ENCODE peak calls at places on chromosomes 2 and 18, in five cellular contexts. One of them, this sample, is unnamed.
A peak's percentile ranks its signal among the peaks of the same experiment; 100 is the strongest.

GRCh38 chr2:173676647-173677046 is 288.5 kb downstream of the SP3 start:
- DNase-seq in B cell: no peak
- DNase-seq in thoracic aorta: no peak
- DNase-seq in RWPE1: no peak
- DNase-seq in GM13977: no peak
- DNase-seq in this sample: no peak

GRCh38 chr18:79755496-79756142 is 42.1 kb upstream of the KCNG2 start:
- DNase-seq in B cell: no peak
- DNase-seq in thoracic aorta: no peak
- DNase-seq in RWPE1: no peak
- DNase-seq in GM13977: no peak
- DNase-seq in this sample: no peak

GRCh38 chr2:173199303-173199702 is 123.7 kb downstream of the MAP3K20 start:
- DNase-seq in B cell: no peak
- DNase-seq in thoracic aorta: no peak
- DNase-seq in RWPE1: no peak
- DNase-seq in GM13977: no peak
- DNase-seq in this sample: no peak

GRCh38 chr18:37252854-37253396 is 312.7 kb downstream of the CELF4 start:
- DNase-seq in B cell: no peak
- DNase-seq in thoracic aorta: no peak
- DNase-seq in RWPE1: no peak
- DNase-seq in GM13977: no peak
- DNase-seq in this sample: no peak

GRCh38 chr18:48052845-48053244 is 122.4 kb upstream of the SMAD2 start:
- DNase-seq in B cell: no peak
- DNase-seq in thoracic aorta: no peak
- DNase-seq in RWPE1: no peak
- DNase-seq in GM13977: no peak
- DNase-seq in this sample: no peak

GRCh38 chr2:173214213-173214612 is 138.6 kb downstream of the MAP3K20 start:
- DNase-seq in B cell: no peak
- DNase-seq in thoracic aorta: no peak
- DNase-seq in RWPE1: peak; percentile 85
- DNase-seq in GM13977: no peak
- DNase-seq in this sample: no peak

GRCh38 chr18:73153271-73153670 is 285.5 kb upstream of the NETO1 start:
- DNase-seq in B cell: no peak
- DNase-seq in thoracic aorta: no peak
- DNase-seq in RWPE1: peak; percentile 18
- DNase-seq in GM13977: no peak
- DNase-seq in this sample: no peak

GRCh38 chr2:182522930-182523541 is 96.2 kb upstream of the PDE1A start:
- DNase-seq in B cell: no peak
- DNase-seq in thoracic aorta: no peak
- DNase-seq in RWPE1: no peak
- DNase-seq in GM13977: no peak
- DNase-seq in this sample: no peak

GRCh38 chr2:173305303-173305702 is 49.4 kb upstream of the CDCA7 start:
- DNase-seq in B cell: no peak
- DNase-seq in thoracic aorta: no peak
- DNase-seq in RWPE1: no peak
- DNase-seq in GM13977: no peak
- DNase-seq in this sample: no peak

GRCh38 chr2:145690183-145690582 is 1170.3 kb upstream of the ZEB2 start:
- DNase-seq in B cell: no peak
- DNase-seq in thoracic aorta: no peak
- DNase-seq in RWPE1: no peak
- DNase-seq in GM13977: no peak
- DNase-seq in this sample: no peak

GRCh38 chr2:240402566-240403295 is 32.7 kb upstream of the GPC1 start:
- DNase-seq in B cell: no peak
- DNase-seq in thoracic aorta: no peak
- DNase-seq in RWPE1: no peak
- DNase-seq in GM13977: no peak
- DNase-seq in this sample: no peak

GRCh38 chr2:219949053-219949452 is 321.6 kb downstream of the SLC4A3 start:
- DNase-seq in B cell: no peak
- DNase-seq in thoracic aorta: no peak
- DNase-seq in RWPE1: no peak
- DNase-seq in GM13977: no peak
- DNase-seq in this sample: no peak

GRCh38 chr2:180787330-180787729 is 193.1 kb upstream of the UBE2E3 start:
- DNase-seq in B cell: no peak
- DNase-seq in thoracic aorta: no peak
- DNase-seq in RWPE1: no peak
- DNase-seq in GM13977: no peak
- DNase-seq in this sample: peak; percentile 27

GRCh38 chr2:11851881-11852280 is 105.4 kb downstream of the LPIN1 start:
- DNase-seq in B cell: no peak
- DNase-seq in thoracic aorta: no peak
- DNase-seq in RWPE1: peak; percentile 12
- DNase-seq in GM13977: no peak
- DNase-seq in this sample: no peak

GRCh38 chr2:200003444-200003843 is 48.1 kb downstream of the MAIP1 start:
- DNase-seq in B cell: no peak
- DNase-seq in thoracic aorta: no peak
- DNase-seq in RWPE1: no peak
- DNase-seq in GM13977: no peak
- DNase-seq in this sample: no peak

GRCh38 chr2:181798022-181798421 is 93.5 kb upstream of the ITPRID2 start:
- DNase-seq in B cell: no peak
- DNase-seq in thoracic aorta: no peak
- DNase-seq in RWPE1: no peak
- DNase-seq in GM13977: no peak
- DNase-seq in this sample: no peak

GRCh38 chr2:29817846-29818680 is 103.3 kb downstream of the ALK start:
- DNase-seq in B cell: no peak
- DNase-seq in thoracic aorta: no peak
- DNase-seq in RWPE1: no peak
- DNase-seq in GM13977: no peak
- DNase-seq in this sample: no peak

GRCh38 chr2:20575414-20575813 is 75.5 kb downstream of the HS1BP3 start:
- DNase-seq in B cell: no peak
- DNase-seq in thoracic aorta: no peak
- DNase-seq in RWPE1: no peak
- DNase-seq in GM13977: no peak
- DNase-seq in this sample: no peak

GRCh38 chr2:138514173-138514572 is 12.6 kb downstream of the SPOPL start:
- DNase-seq in B cell: no peak
- DNase-seq in thoracic aorta: no peak
- DNase-seq in RWPE1: no peak
- DNase-seq in GM13977: no peak
- DNase-seq in this sample: no peak

GRCh38 chr2:45990131-45990530 is 307.1 kb upstream of the EPAS1 start:
- DNase-seq in B cell: no peak
- DNase-seq in thoracic aorta: no peak
- DNase-seq in RWPE1: no peak
- DNase-seq in GM13977: no peak
- DNase-seq in this sample: no peak

GRCh38 chr18:63828120-63828519 is 52.9 kb downstream of the SERPINB7 start:
- DNase-seq in B cell: no peak
- DNase-seq in thoracic aorta: no peak
- DNase-seq in RWPE1: no peak
- DNase-seq in GM13977: no peak
- DNase-seq in this sample: no peak

GRCh38 chr2:36376319-36376765 is 20.8 kb downstream of the CRIM1 start:
- DNase-seq in B cell: no peak
- DNase-seq in thoracic aorta: peak; percentile 47
- DNase-seq in RWPE1: no peak
- DNase-seq in GM13977: no peak
- DNase-seq in this sample: no peak

GRCh38 chr2:90077948-90078347 is 1386.5 kb downstream of the RPIA start:
- DNase-seq in B cell: no peak
- DNase-seq in thoracic aorta: no peak
- DNase-seq in RWPE1: no peak
- DNase-seq in GM13977: no peak
- DNase-seq in this sample: no peak

GRCh38 chr2:166960702-166961101 is 72.4 kb downstream of the XIRP2 start:
- DNase-seq in B cell: no peak
- DNase-seq in thoracic aorta: no peak
- DNase-seq in RWPE1: no peak
- DNase-seq in GM13977: no peak
- DNase-seq in this sample: no peak

GRCh38 chr2:134167015-134167414 is 86.9 kb upstream of the MGAT5 start:
- DNase-seq in B cell: no peak
- DNase-seq in thoracic aorta: no peak
- DNase-seq in RWPE1: peak; percentile 49
- DNase-seq in GM13977: no peak
- DNase-seq in this sample: no peak

GRCh38 chr18:49898421-49898820 is 85.1 kb upstream of the ACAA2 start:
- DNase-seq in B cell: no peak
- DNase-seq in thoracic aorta: no peak
- DNase-seq in RWPE1: peak; percentile 14
- DNase-seq in GM13977: peak; percentile 43
- DNase-seq in this sample: no peak

GRCh38 chr2:88669371-88670214 is 21.9 kb upstream of the RPIA start:
- DNase-seq in B cell: peak; percentile 50
- DNase-seq in thoracic aorta: no peak
- DNase-seq in RWPE1: peak; percentile 78
- DNase-seq in GM13977: peak; percentile 60
- DNase-seq in this sample: no peak

GRCh38 chr18:28176674-28176932 is 327 bp downstream of the CDH2 start:
- DNase-seq in B cell: peak; percentile 37
- DNase-seq in thoracic aorta: no peak
- DNase-seq in RWPE1: no peak
- DNase-seq in GM13977: no peak
- DNase-seq in this sample: no peak

GRCh38 chr18:9913151-9913525 is 678 bp upstream of the VAPA start:
- DNase-seq in B cell: no peak
- DNase-seq in thoracic aorta: no peak
- DNase-seq in RWPE1: no peak
- DNase-seq in GM13977: no peak
- DNase-seq in this sample: no peak

GRCh38 chr18:9914334-9914583 is 443 bp downstream of the VAPA start:
- DNase-seq in B cell: peak; percentile 82
- DNase-seq in thoracic aorta: no peak
- DNase-seq in RWPE1: no peak
- DNase-seq in GM13977: peak; percentile 77
- DNase-seq in this sample: no peak

GRCh38 chr18:9915291-9916066 is 1.7 kb downstream of the VAPA start:
- DNase-seq in B cell: no peak
- DNase-seq in thoracic aorta: no peak
- DNase-seq in RWPE1: no peak
- DNase-seq in GM13977: no peak
- DNase-seq in this sample: no peak

GRCh38 chr18:9914584-9915290 is 921 bp downstream of the VAPA start:
- DNase-seq in B cell: peak; percentile 54
- DNase-seq in thoracic aorta: peak; percentile 49
- DNase-seq in RWPE1: peak; percentile 74
- DNase-seq in GM13977: peak; percentile 35
- DNase-seq in this sample: peak; percentile 31

GRCh38 chr18:9913526-9914333 is at the start of gene VAPA:
- DNase-seq in B cell: peak; percentile 98
- DNase-seq in thoracic aorta: peak; percentile 85
- DNase-seq in RWPE1: peak; percentile 96
- DNase-seq in GM13977: peak; percentile 97
- DNase-seq in this sample: peak; percentile 89
- TF ChIP-seq CTCF in B cell: no peak
- TF ChIP-seq CTCF in thoracic aorta: no peak
- TF ChIP-seq CTCF in RWPE1: no peak
- TF ChIP-seq CTCF in GM13977: no peak
- TF ChIP-seq CTCF in this sample: no peak

GRCh38 chr2:73035899-73036778 is 35.4 kb downstream of the SFXN5 start:
- DNase-seq in B cell: no peak
- DNase-seq in thoracic aorta: no peak
- DNase-seq in RWPE1: no peak
- DNase-seq in GM13977: no peak
- DNase-seq in this sample: no peak
- TF ChIP-seq CTCF in B cell: no peak
- TF ChIP-seq CTCF in thoracic aorta: no peak
- TF ChIP-seq CTCF in RWPE1: no peak
- TF ChIP-seq CTCF in GM13977: no peak
- TF ChIP-seq CTCF in this sample: no peak

GRCh38 chr2:43343573-43344304 is 117.3 kb upstream of the ZFP36L2 start:
- DNase-seq in B cell: no peak
- DNase-seq in thoracic aorta: peak; percentile 65
- DNase-seq in RWPE1: no peak
- DNase-seq in GM13977: no peak
- DNase-seq in this sample: peak; percentile 67

GRCh38 chr2:43340945-43341356 is 114.5 kb upstream of the ZFP36L2 start:
- DNase-seq in B cell: no peak
- DNase-seq in thoracic aorta: no peak
- DNase-seq in RWPE1: peak; percentile 62
- DNase-seq in GM13977: no peak
- DNase-seq in this sample: no peak

GRCh38 chr2:43340066-43340465 is 113.7 kb upstream of the ZFP36L2 start:
- DNase-seq in B cell: no peak
- DNase-seq in thoracic aorta: no peak
- DNase-seq in RWPE1: no peak
- DNase-seq in GM13977: no peak
- DNase-seq in this sample: no peak

GRCh38 chr2:43344911-43345373 is 118.5 kb upstream of the ZFP36L2 start:
- DNase-seq in B cell: no peak
- DNase-seq in thoracic aorta: no peak
- DNase-seq in RWPE1: no peak
- DNase-seq in GM13977: no peak
- DNase-seq in this sample: no peak

GRCh38 chr2:43341959-43342757 is 115.8 kb upstream of the ZFP36L2 start:
- DNase-seq in B cell: no peak
- DNase-seq in thoracic aorta: no peak
- DNase-seq in RWPE1: no peak
- DNase-seq in GM13977: no peak
- DNase-seq in this sample: no peak
- TF ChIP-seq CTCF in B cell: no peak
- TF ChIP-seq CTCF in thoracic aorta: no peak
- TF ChIP-seq CTCF in RWPE1: no peak
- TF ChIP-seq CTCF in GM13977: no peak
- TF ChIP-seq CTCF in this sample: no peak

GRCh38 chr2:105782123-105782522 is 37.4 kb downstream of the NCK2 start:
- DNase-seq in B cell: no peak
- DNase-seq in thoracic aorta: no peak
- DNase-seq in RWPE1: no peak
- DNase-seq in GM13977: no peak
- DNase-seq in this sample: no peak
- TF ChIP-seq CTCF in B cell: no peak
- TF ChIP-seq CTCF in thoracic aorta: no peak
- TF ChIP-seq CTCF in RWPE1: no peak
- TF ChIP-seq CTCF in GM13977: peak; percentile 37
- TF ChIP-seq CTCF in this sample: no peak

DNA sequence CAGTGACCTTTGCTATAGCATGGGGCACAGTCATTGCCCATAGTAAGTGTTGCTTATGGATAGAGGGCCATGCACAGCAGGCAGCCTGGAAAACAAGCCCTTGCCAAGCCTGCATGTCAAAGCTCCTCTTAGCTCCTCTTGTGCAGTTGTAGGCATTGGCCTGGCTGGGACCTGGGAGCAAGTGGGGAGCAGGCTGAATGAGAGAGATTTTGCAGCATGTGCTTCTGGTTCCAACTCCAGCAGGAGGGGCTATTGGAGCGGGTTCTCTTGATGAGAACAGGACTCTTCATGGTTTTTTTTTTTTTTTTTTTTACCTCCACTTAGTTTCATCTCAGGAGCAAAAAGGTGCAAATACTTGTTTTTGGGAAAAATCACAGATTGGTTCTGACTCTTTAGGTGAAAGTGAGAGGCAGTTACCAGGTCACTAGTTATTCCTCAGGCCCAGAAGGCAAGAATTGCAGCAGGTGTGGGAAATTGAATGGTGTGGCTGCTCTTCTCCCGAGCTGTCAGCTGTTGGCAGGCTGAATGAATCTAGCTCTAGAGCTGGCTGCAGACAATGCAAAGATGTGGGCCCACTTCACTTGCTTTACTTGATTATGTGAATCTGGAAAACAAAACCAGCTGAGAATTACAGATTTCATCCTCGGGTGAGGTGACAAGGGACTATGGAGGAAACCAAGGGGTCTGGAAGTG is 95.9 kb downstream of the MAP4K4 start:
- DNase-seq in B cell: no peak
- DNase-seq in thoracic aorta: no peak
- DNase-seq in RWPE1: no peak
- DNase-seq in GM13977: no peak
- DNase-seq in this sample: no peak
- TF ChIP-seq CTCF in B cell: no peak
- TF ChIP-seq CTCF in thoracic aorta: no peak
- TF ChIP-seq CTCF in RWPE1: no peak
- TF ChIP-seq CTCF in GM13977: no peak
- TF ChIP-seq CTCF in this sample: peak; percentile 28

This sample was measured in AG09319.